ENCODE peak calls at places on chromosomes 16 and 17, in five cellular contexts. V is activated CD4-positive, alpha-beta T cell treated with anti-CD3 and anti-CD28 coated beads for 24 hours; H is psoas muscle; Y is PC-3; F is NCI-H1092. P is an unnamed sample.

GRCh38 chr16:12729448-12729847 is 74.2 kb downstream of the CPPED1 start:
- DNase-seq in V (no peak), H (no peak), Y (no peak), F (no peak), P (peak; percentile 42)

GRCh38 chr17:59837362-59838195 is 55.2 kb downstream of the TUBD1 start:
- DNase-seq in V (no peak), H (no peak), Y (peak; percentile 100), F (no peak), P (peak; percentile 100)

GRCh38 chr16:66983033-66983432 is 5.4 kb upstream of the CES4A start:
- DNase-seq in V (no peak), H (no peak), Y (no peak), F (no peak), P (no peak)

GRCh38 chr17:6137716-6138502 is 67.7 kb downstream of the WSCD1 start:
- DNase-seq in V (no peak), H (no peak), Y (no peak), F (no peak), P (no peak)

GRCh38 chr17:57871863-57872262 is 22.0 kb upstream of the MRPS23 start:
- DNase-seq in V (no peak), H (no peak), Y (no peak), F (no peak), P (no peak)

GRCh38 chr17:77457572-77458201 is 316.9 kb downstream of the SEC14L1 start:
- DNase-seq in V (no peak), H (no peak), Y (no peak), F (no peak), P (no peak)

GRCh38 chr17:68835061-68835460 is 120.1 kb downstream of the ABCA8 start:
- DNase-seq in V (no peak), H (no peak), Y (peak; percentile 54), F (no peak), P (no peak)

GRCh38 chr17:72588961-72589360 is 468.1 kb downstream of the SOX9 start:
- DNase-seq in V (no peak), H (no peak), Y (peak; percentile 98), F (peak; percentile 35), P (peak; percentile 87)

GRCh38 chr17:45414997-45415881 is 17.4 kb downstream of the ARHGAP27 start:
- DNase-seq in V (no peak), H (no peak), Y (peak; percentile 43), F (no peak), P (peak; percentile 52)

GRCh38 chr17:40548982-40549680 is 16.1 kb downstream of the CCR7 start:
- DNase-seq in V (no peak), H (peak; percentile 78), Y (peak; percentile 66), F (peak; percentile 12), P (peak; percentile 56)

GRCh38 chr16:17314148-17314547 is 156.6 kb downstream of the XYLT1 start:
- DNase-seq in V (no peak), H (no peak), Y (no peak), F (no peak), P (no peak)

GRCh38 chr17:67211742-67212141 is 33.3 kb downstream of the HELZ start:
- DNase-seq in V (no peak), H (no peak), Y (no peak), F (no peak), P (no peak)

GRCh38 chr16:70253291-70254094 is 1.8 kb upstream of the EXOSC6 start:
- DNase-seq in V (no peak), H (peak; percentile 47), Y (peak; percentile 53), F (no peak), P (peak; percentile 42)

P was measured in kidney tubule cell.